ENCODE peak calls at places on chromosomes 12 and 14, in four cellular contexts. One of them, this sample, is unnamed.

GRCh38 chr14:22386924-22387775 is 201.9 kb downstream of the DAD1 start:
- DNase-seq in endothelial cell of umbilical vein: peak; percentile 77
- DNase-seq in IMR-90: peak; percentile 72
- DNase-seq in GM12878: peak; percentile 77
- DNase-seq in this sample: peak; percentile 56

GRCh38 chr12:110903511-110903910 is 16.9 kb downstream of the MYL2 start:
- DNase-seq in GM12878: no peak
- DNase-seq in IMR-90: no peak
- DNase-seq in endothelial cell of umbilical vein: no peak
- DNase-seq in this sample: no peak

GRCh38 chr12:130871286-130872178 is at the start of gene RAN:
- DNase-seq in GM12878: peak; percentile 67
- DNase-seq in endothelial cell of umbilical vein: peak; percentile 89
- DNase-seq in IMR-90: peak; percentile 92
- DNase-seq in this sample: peak; percentile 94

GRCh38 chr12:116718578-116719454 is 19.1 kb downstream of the SPRING1 start:
- DNase-seq in endothelial cell of umbilical vein: peak; percentile 75
- DNase-seq in IMR-90: peak; percentile 56
- DNase-seq in GM12878: no peak
- DNase-seq in this sample: no peak

GRCh38 chr14:100894416-100894815 is 9.1 kb downstream of the RTL1 start:
- DNase-seq in GM12878: no peak
- DNase-seq in endothelial cell of umbilical vein: no peak
- DNase-seq in IMR-90: no peak
- DNase-seq in this sample: no peak

GRCh38 chr12:4001869-4002268 is 128.7 kb upstream of the PARP11 start:
- DNase-seq in GM12878: no peak
- DNase-seq in IMR-90: no peak
- DNase-seq in endothelial cell of umbilical vein: no peak
- DNase-seq in this sample: no peak

GRCh38 chr12:6925239-6925542 is 2.6 kb upstream of the ATN1 start:
- DNase-seq in endothelial cell of umbilical vein: no peak
- DNase-seq in GM12878: no peak
- DNase-seq in IMR-90: no peak
- DNase-seq in this sample: no peak

GRCh38 chr14:68507544-68508081 is 285.3 kb downstream of the ZFP36L1 start:
- DNase-seq in endothelial cell of umbilical vein: no peak
- DNase-seq in GM12878: no peak
- DNase-seq in IMR-90: no peak
- DNase-seq in this sample: no peak

GRCh38 chr12:132169376-132169775 is 25.1 kb downstream of the NOC4L start:
- DNase-seq in endothelial cell of umbilical vein: no peak
- DNase-seq in IMR-90: no peak
- DNase-seq in GM12878: no peak
- DNase-seq in this sample: no peak

GRCh38 chr14:98906123-98906995 is 365.6 kb downstream of the BCL11B start:
- DNase-seq in endothelial cell of umbilical vein: no peak
- DNase-seq in GM12878: no peak
- DNase-seq in IMR-90: no peak
- DNase-seq in this sample: no peak

GRCh38 chr14:25032092-25032784 is 17.7 kb downstream of the STXBP6 start:
- DNase-seq in GM12878: no peak
- DNase-seq in IMR-90: no peak
- DNase-seq in endothelial cell of umbilical vein: no peak
- DNase-seq in this sample: peak; percentile 16

GRCh38 chr12:50058743-50059312 is 1.4 kb downstream of the ASIC1 start:
- DNase-seq in GM12878: no peak
- DNase-seq in endothelial cell of umbilical vein: no peak
- DNase-seq in IMR-90: no peak
- DNase-seq in this sample: no peak

GRCh38 chr14:90308561-90308960 is 23.2 kb downstream of the NRDE2 start:
- DNase-seq in GM12878: no peak
- DNase-seq in IMR-90: no peak
- DNase-seq in endothelial cell of umbilical vein: no peak
- DNase-seq in this sample: no peak

GRCh38 chr14:98501335-98501734 is 770.7 kb downstream of the BCL11B start:
- DNase-seq in IMR-90: no peak
- DNase-seq in endothelial cell of umbilical vein: no peak
- DNase-seq in GM12878: no peak
- DNase-seq in this sample: no peak

GRCh38 chr14:73283592-73284379 is 46.5 kb downstream of the PAPLN start:
- DNase-seq in endothelial cell of umbilical vein: no peak
- DNase-seq in IMR-90: peak; percentile 42
- DNase-seq in GM12878: no peak
- DNase-seq in this sample: no peak

GRCh38 chr12:44930972-44931600 is 55.0 kb upstream of the NELL2 start:
- DNase-seq in endothelial cell of umbilical vein: peak; percentile 74
- DNase-seq in IMR-90: peak; percentile 73
- DNase-seq in GM12878: no peak
- DNase-seq in this sample: peak; percentile 57

GRCh38 chr12:49987620-49988303 is 15.0 kb downstream of the AQP6 start:
- DNase-seq in endothelial cell of umbilical vein: no peak
- DNase-seq in GM12878: no peak
- DNase-seq in IMR-90: no peak
- DNase-seq in this sample: no peak

GRCh38 chr12:47087088-47087688 is 7.4 kb upstream of the AMIGO2 start:
- DNase-seq in GM12878: no peak
- DNase-seq in IMR-90: peak; percentile 43
- DNase-seq in endothelial cell of umbilical vein: peak; percentile 69
- DNase-seq in this sample: no peak

GRCh38 chr12:7219599-7220243 is 30.2 kb downstream of the PEX5 start:
- DNase-seq in IMR-90: peak; percentile 73
- DNase-seq in endothelial cell of umbilical vein: peak; percentile 71
- DNase-seq in GM12878: peak; percentile 19
- DNase-seq in this sample: peak; percentile 44

GRCh38 chr12:129887047-129887568 is 16.7 kb downstream of the TMEM132D start:
- DNase-seq in IMR-90: no peak
- DNase-seq in endothelial cell of umbilical vein: no peak
- DNase-seq in GM12878: no peak
- DNase-seq in this sample: no peak

GRCh38 chr14:93333631-93334095 is 827 bp upstream of the BTBD7 start:
- DNase-seq in endothelial cell of umbilical vein: no peak
- DNase-seq in GM12878: no peak
- DNase-seq in IMR-90: no peak
- DNase-seq in this sample: no peak
- TF ChIP-seq FOS in endothelial cell of umbilical vein: no peak
- TF ChIP-seq FOS in GM12878: no peak
- TF ChIP-seq FOS in IMR-90: no peak
- TF ChIP-seq FOS in this sample: no peak

DNA sequence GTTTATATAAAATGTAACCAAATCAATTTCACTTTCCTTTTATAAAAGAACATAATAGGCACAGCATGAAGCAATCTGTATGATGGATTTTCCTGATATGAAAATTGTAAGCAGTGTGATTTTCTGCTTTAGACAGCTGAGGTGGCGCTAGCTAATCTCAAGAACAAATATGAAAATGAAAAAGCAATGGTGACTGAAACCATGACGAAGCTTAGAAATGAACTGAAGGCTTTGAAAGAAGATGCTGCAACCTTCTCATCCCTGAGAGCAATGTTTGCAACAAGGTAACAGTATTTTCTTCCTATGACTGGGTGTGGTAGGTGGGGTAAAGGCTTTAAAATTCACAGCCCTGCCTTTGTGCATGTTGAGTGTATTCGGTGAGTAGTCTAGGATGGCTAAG is 65.0 kb upstream of the FGD4 start:
- DNase-seq in IMR-90: no peak
- DNase-seq in endothelial cell of umbilical vein: no peak
- DNase-seq in GM12878: no peak
- DNase-seq in this sample: no peak
- TF ChIP-seq FOS in IMR-90: no peak
- TF ChIP-seq FOS in endothelial cell of umbilical vein: no peak
- TF ChIP-seq FOS in GM12878: no peak
- TF ChIP-seq FOS in this sample: no peak

DNA sequence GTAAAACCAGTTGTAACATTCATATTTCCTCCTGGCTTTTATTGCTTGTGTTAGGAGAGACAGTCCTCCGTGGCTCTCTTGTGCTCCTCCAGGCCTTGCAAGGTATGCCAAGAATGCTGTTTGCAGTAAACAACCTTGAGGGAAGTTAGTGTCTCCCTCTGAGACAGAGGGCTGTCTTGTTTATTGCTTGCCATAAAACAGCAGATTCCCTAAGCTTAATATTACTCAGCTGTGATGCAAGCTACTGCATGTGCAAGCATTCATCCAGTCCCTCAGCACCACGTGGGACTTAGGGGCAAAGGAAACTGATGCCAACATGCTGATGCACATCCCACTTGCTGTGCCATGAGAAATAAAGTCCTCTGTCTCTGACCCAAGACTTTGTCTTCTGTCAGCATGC is 6.6 kb downstream of the POMT2 start:
- DNase-seq in GM12878: no peak
- DNase-seq in endothelial cell of umbilical vein: no peak
- DNase-seq in IMR-90: peak; percentile 89
- DNase-seq in this sample: no peak
- TF ChIP-seq FOS in GM12878: no peak
- TF ChIP-seq FOS in endothelial cell of umbilical vein: no peak
- TF ChIP-seq FOS in IMR-90: peak; percentile 48
- TF ChIP-seq FOS in this sample: no peak

GRCh38 chr12:123942911-123943648 is 29.6 kb downstream of the CCDC92 start:
- DNase-seq in GM12878: no peak
- DNase-seq in IMR-90: peak; percentile 41
- DNase-seq in endothelial cell of umbilical vein: no peak
- DNase-seq in this sample: no peak
- TF ChIP-seq FOS in GM12878: no peak
- TF ChIP-seq FOS in IMR-90: no peak
- TF ChIP-seq FOS in endothelial cell of umbilical vein: no peak
- TF ChIP-seq FOS in this sample: no peak

GRCh38 chr12:5376591-5377207 is 55.2 kb upstream of the NTF3 start:
- DNase-seq in GM12878: no peak
- DNase-seq in endothelial cell of umbilical vein: no peak
- DNase-seq in IMR-90: no peak
- DNase-seq in this sample: no peak
- TF ChIP-seq FOS in GM12878: no peak
- TF ChIP-seq FOS in endothelial cell of umbilical vein: no peak
- TF ChIP-seq FOS in IMR-90: no peak
- TF ChIP-seq FOS in this sample: no peak

GRCh38 chr12:119204716-119205285 is 26.1 kb downstream of the HSPB8 start:
- DNase-seq in IMR-90: no peak
- DNase-seq in GM12878: no peak
- DNase-seq in endothelial cell of umbilical vein: no peak
- DNase-seq in this sample: no peak
- TF ChIP-seq FOS in IMR-90: no peak
- TF ChIP-seq FOS in GM12878: no peak
- TF ChIP-seq FOS in endothelial cell of umbilical vein: no peak
- TF ChIP-seq FOS in this sample: no peak

GRCh38 chr12:109612975-109613502 is 39.4 kb downstream of the MVK start:
- DNase-seq in endothelial cell of umbilical vein: no peak
- DNase-seq in GM12878: no peak
- DNase-seq in IMR-90: peak; percentile 6
- DNase-seq in this sample: peak; percentile 44
- TF ChIP-seq FOS in endothelial cell of umbilical vein: no peak
- TF ChIP-seq FOS in GM12878: no peak
- TF ChIP-seq FOS in IMR-90: no peak
- TF ChIP-seq FOS in this sample: no peak

GRCh38 chr12:103912069-103912468 is 18.1 kb upstream of the HSP90B1 start:
- DNase-seq in endothelial cell of umbilical vein: no peak
- DNase-seq in IMR-90: no peak
- DNase-seq in GM12878: no peak
- DNase-seq in this sample: no peak

GRCh38 chr12:103913100-103913499 is 17.1 kb upstream of the HSP90B1 start:
- DNase-seq in IMR-90: no peak
- DNase-seq in GM12878: no peak
- DNase-seq in endothelial cell of umbilical vein: no peak
- DNase-seq in this sample: peak; percentile 19

GRCh38 chr12:103915306-103915705 is 14.9 kb upstream of the HSP90B1 start:
- DNase-seq in IMR-90: peak; percentile 88
- DNase-seq in endothelial cell of umbilical vein: no peak
- DNase-seq in GM12878: no peak
- DNase-seq in this sample: no peak

DNA sequence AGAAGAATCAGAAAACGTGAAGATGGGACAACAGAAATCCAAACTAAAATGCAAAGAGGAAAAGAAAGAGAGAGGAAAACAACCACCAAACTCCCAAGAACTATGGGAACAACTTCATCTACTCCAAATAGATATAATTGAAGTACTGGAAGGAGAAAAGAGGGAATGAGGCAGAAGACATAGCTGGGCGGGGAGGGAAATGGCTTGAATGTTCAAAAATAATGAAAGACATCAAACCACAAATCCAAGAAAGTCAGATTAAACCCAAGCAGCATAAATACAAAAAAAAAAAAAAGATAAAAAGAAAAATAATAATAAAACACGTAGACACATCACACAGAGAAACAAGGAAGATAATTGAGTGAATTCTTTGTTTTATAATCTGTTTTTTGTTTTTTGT is 12.3 kb upstream of the HSP90B1 start:
- DNase-seq in IMR-90: no peak
- DNase-seq in GM12878: no peak
- DNase-seq in endothelial cell of umbilical vein: no peak
- DNase-seq in this sample: no peak
- TF ChIP-seq FOS in IMR-90: no peak
- TF ChIP-seq FOS in GM12878: no peak
- TF ChIP-seq FOS in endothelial cell of umbilical vein: no peak
- TF ChIP-seq FOS in this sample: no peak

GRCh38 chr14:93790966-93791365 is 2.7 kb upstream of the PRIMA1 start:
- DNase-seq in GM12878: no peak
- DNase-seq in endothelial cell of umbilical vein: no peak
- DNase-seq in IMR-90: no peak
- DNase-seq in this sample: no peak
- TF ChIP-seq FOS in GM12878: no peak
- TF ChIP-seq FOS in endothelial cell of umbilical vein: no peak
- TF ChIP-seq FOS in IMR-90: no peak
- TF ChIP-seq FOS in this sample: no peak

This sample was measured in K562.